ENCODE peak calls at places on chromosomes 2 and 18, in eight cellular contexts. One of them, this sample, is unnamed. For H3K36me3, the result is how much of the 10 kb centered on the place peaks cover.

GRCh38 chr2:101597347-101597944 is 100.1 kb upstream of the MAP4K4 start:
- DNase-seq in esophagus muscularis mucosa: no peak
- DNase-seq in sigmoid colon: no peak
- DNase-seq in GM23248: peak
- DNase-seq in CD4-positive, alpha-beta memory T cell: no peak
- DNase-seq in heart right ventricle: peak
- DNase-seq in heart left ventricle: no peak
- DNase-seq in IMR-90: peak
- DNase-seq in this sample: no peak

GRCh38 chr18:3262234-3263171 is 570 bp downstream of the MYL12B start:
- DNase-seq in esophagus muscularis mucosa: no peak
- DNase-seq in sigmoid colon: no peak
- DNase-seq in GM23248: peak
- DNase-seq in CD4-positive, alpha-beta memory T cell: peak
- DNase-seq in heart right ventricle: no peak
- DNase-seq in heart left ventricle: no peak
- DNase-seq in IMR-90: no peak
- DNase-seq in this sample: no peak

GRCh38 chr2:116975580-116975979 is 838.9 kb upstream of the DDX18 start:
- DNase-seq in esophagus muscularis mucosa: no peak
- DNase-seq in sigmoid colon: no peak
- DNase-seq in GM23248: no peak
- DNase-seq in CD4-positive, alpha-beta memory T cell: no peak
- DNase-seq in heart right ventricle: no peak
- DNase-seq in heart left ventricle: no peak
- DNase-seq in IMR-90: no peak
- DNase-seq in this sample: no peak

GRCh38 chr2:15641530-15641982 is 49.9 kb downstream of the DDX1 start:
- DNase-seq in esophagus muscularis mucosa: no peak
- DNase-seq in sigmoid colon: no peak
- DNase-seq in GM23248: no peak
- DNase-seq in CD4-positive, alpha-beta memory T cell: no peak
- DNase-seq in heart right ventricle: no peak
- DNase-seq in heart left ventricle: no peak
- DNase-seq in IMR-90: no peak
- DNase-seq in this sample: no peak

GRCh38 chr2:41910126-41910525 is 137.7 kb upstream of the PKDCC start:
- DNase-seq in esophagus muscularis mucosa: no peak
- DNase-seq in sigmoid colon: no peak
- DNase-seq in GM23248: peak
- DNase-seq in CD4-positive, alpha-beta memory T cell: no peak
- DNase-seq in heart right ventricle: no peak
- DNase-seq in heart left ventricle: no peak
- DNase-seq in IMR-90: peak
- DNase-seq in this sample: no peak

GRCh38 chr2:63738019-63738418 is 103.7 kb upstream of the UGP2 start:
- DNase-seq in esophagus muscularis mucosa: no peak
- DNase-seq in sigmoid colon: no peak
- DNase-seq in GM23248: peak
- DNase-seq in CD4-positive, alpha-beta memory T cell: no peak
- DNase-seq in heart right ventricle: no peak
- DNase-seq in heart left ventricle: no peak
- DNase-seq in IMR-90: peak
- DNase-seq in this sample: no peak

GRCh38 chr2:42853571-42854206 is 61.3 kb upstream of the HAAO start:
- DNase-seq in esophagus muscularis mucosa: no peak
- DNase-seq in sigmoid colon: peak
- DNase-seq in GM23248: no peak
- DNase-seq in CD4-positive, alpha-beta memory T cell: no peak
- DNase-seq in heart right ventricle: no peak
- DNase-seq in heart left ventricle: no peak
- DNase-seq in IMR-90: no peak
- DNase-seq in this sample: no peak

GRCh38 chr2:173802518-173802917 is 162.7 kb downstream of the SP3 start:
- DNase-seq in esophagus muscularis mucosa: no peak
- DNase-seq in sigmoid colon: no peak
- DNase-seq in GM23248: no peak
- DNase-seq in CD4-positive, alpha-beta memory T cell: no peak
- DNase-seq in heart right ventricle: no peak
- DNase-seq in heart left ventricle: no peak
- DNase-seq in IMR-90: no peak
- DNase-seq in this sample: no peak

GRCh38 chr18:44536619-44537018 is 144.1 kb upstream of the SETBP1 start:
- DNase-seq in esophagus muscularis mucosa: no peak
- DNase-seq in sigmoid colon: no peak
- DNase-seq in GM23248: no peak
- DNase-seq in CD4-positive, alpha-beta memory T cell: no peak
- DNase-seq in heart right ventricle: no peak
- DNase-seq in heart left ventricle: no peak
- DNase-seq in IMR-90: no peak
- DNase-seq in this sample: no peak

GRCh38 chr2:61247204-61247812 is 85.3 kb downstream of the C2orf74 start:
- DNase-seq in esophagus muscularis mucosa: no peak
- DNase-seq in sigmoid colon: no peak
- DNase-seq in GM23248: peak
- DNase-seq in CD4-positive, alpha-beta memory T cell: no peak
- DNase-seq in heart right ventricle: no peak
- DNase-seq in heart left ventricle: no peak
- DNase-seq in IMR-90: peak
- DNase-seq in this sample: no peak

GRCh38 chr2:229731916-229732315 is 17.6 kb upstream of the DNER start:
- DNase-seq in esophagus muscularis mucosa: no peak
- DNase-seq in sigmoid colon: no peak
- DNase-seq in GM23248: peak
- DNase-seq in CD4-positive, alpha-beta memory T cell: no peak
- DNase-seq in heart right ventricle: no peak
- DNase-seq in heart left ventricle: no peak
- DNase-seq in IMR-90: peak
- DNase-seq in this sample: no peak

GRCh38 chr2:263774-264492 is at the start of gene SH3YL1:
- DNase-seq in esophagus muscularis mucosa: peak
- DNase-seq in sigmoid colon: peak
- DNase-seq in GM23248: peak
- DNase-seq in CD4-positive, alpha-beta memory T cell: peak
- DNase-seq in heart right ventricle: peak
- DNase-seq in heart left ventricle: peak
- DNase-seq in IMR-90: no peak
- DNase-seq in this sample: peak

GRCh38 chr2:105886680-105887079 is 142.0 kb downstream of the NCK2 start:
- DNase-seq in esophagus muscularis mucosa: no peak
- DNase-seq in sigmoid colon: no peak
- DNase-seq in GM23248: no peak
- DNase-seq in CD4-positive, alpha-beta memory T cell: no peak
- DNase-seq in heart right ventricle: no peak
- DNase-seq in heart left ventricle: no peak
- DNase-seq in IMR-90: no peak
- DNase-seq in this sample: no peak

GRCh38 chr2:105886029-105886454 is 141.3 kb downstream of the NCK2 start:
- DNase-seq in esophagus muscularis mucosa: no peak
- DNase-seq in sigmoid colon: no peak
- DNase-seq in GM23248: peak
- DNase-seq in CD4-positive, alpha-beta memory T cell: no peak
- DNase-seq in heart right ventricle: no peak
- DNase-seq in heart left ventricle: no peak
- DNase-seq in IMR-90: peak
- DNase-seq in this sample: no peak

GRCh38 chr2:105885456-105885855 is 140.7 kb downstream of the NCK2 start:
- DNase-seq in esophagus muscularis mucosa: no peak
- DNase-seq in sigmoid colon: no peak
- DNase-seq in GM23248: no peak
- DNase-seq in CD4-positive, alpha-beta memory T cell: no peak
- DNase-seq in heart right ventricle: no peak
- DNase-seq in heart left ventricle: no peak
- DNase-seq in IMR-90: no peak
- DNase-seq in this sample: no peak

GRCh38 chr2:105888625-105889024 is 143.9 kb downstream of the NCK2 start:
- DNase-seq in esophagus muscularis mucosa: no peak
- DNase-seq in sigmoid colon: no peak
- DNase-seq in GM23248: peak
- DNase-seq in CD4-positive, alpha-beta memory T cell: no peak
- DNase-seq in heart right ventricle: no peak
- DNase-seq in heart left ventricle: no peak
- DNase-seq in IMR-90: no peak
- DNase-seq in this sample: no peak

DNA sequence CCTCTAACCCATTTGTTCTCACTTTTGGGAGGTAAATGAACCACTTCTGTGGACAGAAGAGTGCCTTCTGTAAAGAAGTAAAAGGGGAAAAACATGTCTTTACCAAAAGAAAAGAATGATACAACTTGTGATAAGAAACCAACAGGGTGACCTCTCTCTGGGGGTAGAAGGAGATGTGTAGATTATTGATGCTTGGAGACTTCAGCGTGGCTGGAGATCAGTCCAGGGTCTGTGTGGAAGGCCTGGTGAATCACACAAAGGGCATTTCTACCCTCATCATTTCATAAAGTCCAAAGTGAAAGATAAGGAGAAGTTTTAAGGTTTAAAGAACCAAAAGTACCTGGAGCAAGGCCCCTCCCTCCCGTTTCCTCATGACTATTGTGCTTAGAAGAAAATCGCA is 142.5 kb downstream of the NCK2 start:
- DNase-seq in esophagus muscularis mucosa: no peak
- DNase-seq in sigmoid colon: no peak
- DNase-seq in GM23248: no peak
- DNase-seq in CD4-positive, alpha-beta memory T cell: no peak
- DNase-seq in heart right ventricle: no peak
- DNase-seq in heart left ventricle: no peak
- DNase-seq in IMR-90: peak
- DNase-seq in this sample: no peak
- H3K27ac ChIP-seq in esophagus muscularis mucosa: no peak
- H3K27ac ChIP-seq in sigmoid colon: no peak
- H3K27ac ChIP-seq in GM23248: no peak
- H3K27ac ChIP-seq in CD4-positive, alpha-beta memory T cell: no peak
- H3K27ac ChIP-seq in heart right ventricle: no peak
- H3K27ac ChIP-seq in heart left ventricle: peak
- H3K27ac ChIP-seq in IMR-90: no peak
- H3K27ac ChIP-seq in this sample: peak

DNA sequence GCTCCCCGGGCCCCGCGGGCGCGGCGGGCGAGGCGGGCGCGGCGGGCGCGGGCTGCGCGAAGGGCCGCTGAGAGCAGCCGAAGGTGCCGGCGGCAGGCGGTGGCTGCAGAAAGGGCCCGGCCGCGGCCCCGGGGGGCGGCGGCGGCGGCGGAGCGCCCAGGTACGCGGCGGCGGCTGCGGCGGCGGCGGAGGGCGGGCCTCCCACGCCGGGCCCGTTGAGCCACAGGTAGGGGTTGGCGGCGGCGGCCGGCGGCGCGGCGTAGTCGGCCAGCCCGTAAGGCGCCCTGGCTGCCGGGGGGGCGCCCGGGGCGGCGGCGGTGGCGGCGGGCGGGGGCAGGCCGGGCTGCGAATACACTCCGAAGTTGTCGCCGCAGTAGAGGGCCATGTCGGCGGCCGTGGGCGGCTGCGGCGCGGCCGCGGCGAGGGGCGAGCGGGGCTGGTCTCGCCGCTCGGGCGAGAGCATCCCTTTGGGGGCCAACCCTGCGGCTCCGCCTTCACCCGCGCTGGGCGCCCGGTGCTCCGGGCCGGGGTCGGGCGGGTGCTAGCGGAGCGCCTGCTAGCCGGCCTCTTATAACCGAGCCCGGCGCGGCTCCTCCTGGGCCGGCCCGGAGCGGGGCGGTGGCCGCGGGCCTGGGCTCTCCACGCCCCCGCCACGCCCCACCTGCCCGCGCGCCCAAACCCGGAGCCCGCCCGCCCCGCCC is at the start of gene FOXI3:
- DNase-seq in esophagus muscularis mucosa: no peak
- DNase-seq in sigmoid colon: peak
- DNase-seq in GM23248: no peak
- DNase-seq in CD4-positive, alpha-beta memory T cell: peak
- DNase-seq in heart right ventricle: no peak
- DNase-seq in heart left ventricle: no peak
- DNase-seq in IMR-90: no peak
- DNase-seq in this sample: no peak
- H3K4me3 ChIP-seq in esophagus muscularis mucosa: peak
- H3K4me3 ChIP-seq in sigmoid colon: peak
- H3K4me3 ChIP-seq in GM23248: no peak
- H3K4me3 ChIP-seq in CD4-positive, alpha-beta memory T cell: no peak
- H3K4me3 ChIP-seq in heart right ventricle: peak
- H3K4me3 ChIP-seq in heart left ventricle: peak
- H3K4me3 ChIP-seq in IMR-90: no peak
- H3K4me3 ChIP-seq in this sample: peak

GRCh38 chr2:222939208-222939846 is 78.5 kb downstream of the ACSL3 start:
- DNase-seq in esophagus muscularis mucosa: no peak
- DNase-seq in sigmoid colon: no peak
- DNase-seq in GM23248: peak
- DNase-seq in CD4-positive, alpha-beta memory T cell: peak
- DNase-seq in heart right ventricle: peak
- DNase-seq in heart left ventricle: no peak
- DNase-seq in IMR-90: peak
- DNase-seq in this sample: no peak
- H3K36me3 ChIP-seq in esophagus muscularis mucosa: half or more
- H3K36me3 ChIP-seq in sigmoid colon: under half
- H3K36me3 ChIP-seq in GM23248: under half
- H3K36me3 ChIP-seq in CD4-positive, alpha-beta memory T cell: under half
- H3K36me3 ChIP-seq in heart right ventricle: half or more
- H3K36me3 ChIP-seq in heart left ventricle: half or more
- H3K36me3 ChIP-seq in IMR-90: under half
- H3K36me3 ChIP-seq in this sample: under half

GRCh38 chr2:127776122-127776780 is 34.7 kb downstream of the WDR33 start:
- DNase-seq in esophagus muscularis mucosa: no peak
- DNase-seq in sigmoid colon: no peak
- DNase-seq in GM23248: peak
- DNase-seq in CD4-positive, alpha-beta memory T cell: no peak
- DNase-seq in heart right ventricle: no peak
- DNase-seq in heart left ventricle: no peak
- DNase-seq in IMR-90: peak
- DNase-seq in this sample: no peak

GRCh38 chr2:127769587-127769986 is 41.4 kb downstream of the WDR33 start:
- DNase-seq in esophagus muscularis mucosa: no peak
- DNase-seq in sigmoid colon: no peak
- DNase-seq in GM23248: no peak
- DNase-seq in CD4-positive, alpha-beta memory T cell: no peak
- DNase-seq in heart right ventricle: no peak
- DNase-seq in heart left ventricle: no peak
- DNase-seq in IMR-90: no peak
- DNase-seq in this sample: no peak

GRCh38 chr2:127770973-127771735 is 39.8 kb downstream of the WDR33 start:
- DNase-seq in esophagus muscularis mucosa: no peak
- DNase-seq in sigmoid colon: no peak
- DNase-seq in GM23248: peak
- DNase-seq in CD4-positive, alpha-beta memory T cell: no peak
- DNase-seq in heart right ventricle: no peak
- DNase-seq in heart left ventricle: no peak
- DNase-seq in IMR-90: peak
- DNase-seq in this sample: no peak

GRCh38 chr2:127768775-127769479 is 42.0 kb downstream of the WDR33 start:
- DNase-seq in esophagus muscularis mucosa: no peak
- DNase-seq in sigmoid colon: no peak
- DNase-seq in GM23248: peak
- DNase-seq in CD4-positive, alpha-beta memory T cell: no peak
- DNase-seq in heart right ventricle: no peak
- DNase-seq in heart left ventricle: no peak
- DNase-seq in IMR-90: peak
- DNase-seq in this sample: no peak

DNA sequence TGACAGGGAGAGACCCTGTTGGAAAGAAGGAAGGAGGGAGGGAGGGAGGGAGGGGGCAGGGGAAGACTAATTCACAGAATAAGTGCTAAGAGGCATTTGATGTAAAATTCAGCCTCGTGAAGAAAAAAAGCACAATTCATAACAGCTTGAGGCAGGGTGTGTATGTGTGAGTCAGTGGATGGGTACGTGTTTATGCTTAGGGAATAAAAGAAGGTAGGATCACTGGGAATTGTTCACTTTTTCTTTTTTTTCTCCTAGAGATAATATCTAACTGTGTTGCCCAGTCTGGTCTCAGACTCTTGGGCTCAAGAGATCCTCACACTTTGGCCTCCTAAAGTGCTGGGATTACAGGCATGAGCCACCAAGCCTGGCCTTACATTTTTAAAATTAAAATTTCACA is 39.2 kb downstream of the WDR33 start:
- DNase-seq in esophagus muscularis mucosa: no peak
- DNase-seq in sigmoid colon: no peak
- DNase-seq in GM23248: peak
- DNase-seq in CD4-positive, alpha-beta memory T cell: no peak
- DNase-seq in heart right ventricle: no peak
- DNase-seq in heart left ventricle: no peak
- DNase-seq in IMR-90: peak
- DNase-seq in this sample: no peak
- H3K27ac ChIP-seq in esophagus muscularis mucosa: no peak
- H3K27ac ChIP-seq in sigmoid colon: no peak
- H3K27ac ChIP-seq in GM23248: peak
- H3K27ac ChIP-seq in CD4-positive, alpha-beta memory T cell: no peak
- H3K27ac ChIP-seq in heart right ventricle: no peak
- H3K27ac ChIP-seq in heart left ventricle: no peak
- H3K27ac ChIP-seq in IMR-90: peak
- H3K27ac ChIP-seq in this sample: no peak

This sample was measured in aorta.